ENCODE peak calls at places on chromosomes 1 and 21, in four cellular contexts. One of them, this sample, is unnamed.
A peak's percentile ranks its signal among the peaks of the same experiment; 100 is the strongest.

GRCh38 chr1:19257178-19257914 is 5.7 kb downstream of the MRTO4 start:
- DNase-seq in GM20000: no peak
- DNase-seq in bronchial epithelial cell: no peak
- DNase-seq in HFF-Myc: no peak
- DNase-seq in this sample: peak; percentile 18

GRCh38 chr1:53641481-53642214 is 97.3 kb downstream of the GLIS1 start:
- DNase-seq in HFF-Myc: no peak
- DNase-seq in bronchial epithelial cell: no peak
- DNase-seq in GM20000: no peak
- DNase-seq in this sample: no peak

GRCh38 chr1:102588536-102588935 is 519.8 kb downstream of the COL11A1 start:
- DNase-seq in GM20000: no peak
- DNase-seq in bronchial epithelial cell: peak; percentile 18
- DNase-seq in HFF-Myc: no peak
- DNase-seq in this sample: no peak

GRCh38 chr1:193569696-193570269 is 383.4 kb upstream of the B3GALT2 start:
- DNase-seq in GM20000: no peak
- DNase-seq in HFF-Myc: peak; percentile 11
- DNase-seq in bronchial epithelial cell: peak; percentile 14
- DNase-seq in this sample: no peak

GRCh38 chr1:112265946-112266345 is 130.1 kb upstream of the CTTNBP2NL start:
- DNase-seq in bronchial epithelial cell: no peak
- DNase-seq in HFF-Myc: no peak
- DNase-seq in GM20000: no peak
- DNase-seq in this sample: no peak

GRCh38 chr1:2274968-2275475 is 46.9 kb downstream of the SKI start:
- DNase-seq in GM20000: peak; percentile 70
- DNase-seq in HFF-Myc: no peak
- DNase-seq in bronchial epithelial cell: no peak
- DNase-seq in this sample: no peak

GRCh38 chr1:225923381-225923691 is 714 bp downstream of the PYCR2 start:
- DNase-seq in HFF-Myc: no peak
- DNase-seq in bronchial epithelial cell: no peak
- DNase-seq in GM20000: no peak
- DNase-seq in this sample: no peak

GRCh38 chr21:44449473-44450363 is 5.6 kb upstream of the LRRC3 start:
- DNase-seq in bronchial epithelial cell: no peak
- DNase-seq in GM20000: no peak
- DNase-seq in HFF-Myc: no peak
- DNase-seq in this sample: no peak

GRCh38 chr1:31955917-31956736 is 18.0 kb upstream of the PTP4A2 start:
- DNase-seq in HFF-Myc: peak; percentile 90
- DNase-seq in bronchial epithelial cell: peak; percentile 99
- DNase-seq in GM20000: peak; percentile 77
- DNase-seq in this sample: peak; percentile 80

GRCh38 chr1:98086156-98086555 is 165.3 kb upstream of the DPYD start:
- DNase-seq in HFF-Myc: no peak
- DNase-seq in GM20000: no peak
- DNase-seq in bronchial epithelial cell: peak; percentile 59
- DNase-seq in this sample: no peak

GRCh38 chr1:54051936-54052469 is 1.0 kb downstream of the TMEM59 start:
- DNase-seq in bronchial epithelial cell: peak; percentile 18
- DNase-seq in HFF-Myc: no peak
- DNase-seq in GM20000: no peak
- DNase-seq in this sample: no peak

GRCh38 chr1:222950892-222951291 is 136.1 kb downstream of the DISP1 start:
- DNase-seq in GM20000: no peak
- DNase-seq in HFF-Myc: no peak
- DNase-seq in bronchial epithelial cell: peak; percentile 96
- DNase-seq in this sample: no peak

GRCh38 chr1:14977338-14977931 is 176.1 kb upstream of the TMEM51 start:
- DNase-seq in bronchial epithelial cell: no peak
- DNase-seq in GM20000: no peak
- DNase-seq in HFF-Myc: no peak
- DNase-seq in this sample: no peak

GRCh38 chr1:117826551-117827078 is 102.8 kb downstream of the GDAP2 start:
- DNase-seq in bronchial epithelial cell: peak; percentile 94
- DNase-seq in HFF-Myc: peak; percentile 92
- DNase-seq in GM20000: no peak
- DNase-seq in this sample: no peak

GRCh38 chr1:22039594-22040347 is 12.7 kb upstream of the CDC42 start:
- DNase-seq in HFF-Myc: peak; percentile 74
- DNase-seq in GM20000: peak; percentile 80
- DNase-seq in bronchial epithelial cell: peak; percentile 73
- DNase-seq in this sample: peak; percentile 85

GRCh38 chr1:28577052-28577678 is 14.9 kb upstream of the RAB42 start:
- DNase-seq in bronchial epithelial cell: no peak
- DNase-seq in HFF-Myc: no peak
- DNase-seq in GM20000: no peak
- DNase-seq in this sample: no peak

GRCh38 chr1:228646717-228647522 is 88.4 kb upstream of the RHOU start:
- DNase-seq in bronchial epithelial cell: peak; percentile 57
- DNase-seq in HFF-Myc: peak; percentile 17
- DNase-seq in GM20000: peak; percentile 33
- DNase-seq in this sample: peak; percentile 33

GRCh38 chr1:161531986-161532875 is 7.9 kb downstream of the HSPA6 start:
- DNase-seq in GM20000: no peak
- DNase-seq in HFF-Myc: no peak
- DNase-seq in bronchial epithelial cell: no peak
- DNase-seq in this sample: no peak

GRCh38 chr1:181748013-181748412 is 264.7 kb downstream of the CACNA1E start:
- DNase-seq in GM20000: no peak
- DNase-seq in bronchial epithelial cell: no peak
- DNase-seq in HFF-Myc: no peak
- DNase-seq in this sample: no peak

GRCh38 chr1:30810416-30811105 is 53.0 kb upstream of the LAPTM5 start:
- DNase-seq in GM20000: no peak
- DNase-seq in HFF-Myc: no peak
- DNase-seq in bronchial epithelial cell: no peak
- DNase-seq in this sample: no peak

GRCh38 chr1:224582041-224582440 is 34.1 kb upstream of the CNIH3 start:
- DNase-seq in HFF-Myc: no peak
- DNase-seq in bronchial epithelial cell: no peak
- DNase-seq in GM20000: no peak
- DNase-seq in this sample: no peak

GRCh38 chr1:58067082-58067481 is 479.4 kb downstream of the OMA1 start:
- DNase-seq in HFF-Myc: no peak
- DNase-seq in GM20000: no peak
- DNase-seq in bronchial epithelial cell: no peak
- DNase-seq in this sample: no peak
- TF ChIP-seq CTCF in HFF-Myc: no peak
- TF ChIP-seq CTCF in GM20000: no peak
- TF ChIP-seq CTCF in bronchial epithelial cell: no peak
- TF ChIP-seq CTCF in this sample: no peak

DNA sequence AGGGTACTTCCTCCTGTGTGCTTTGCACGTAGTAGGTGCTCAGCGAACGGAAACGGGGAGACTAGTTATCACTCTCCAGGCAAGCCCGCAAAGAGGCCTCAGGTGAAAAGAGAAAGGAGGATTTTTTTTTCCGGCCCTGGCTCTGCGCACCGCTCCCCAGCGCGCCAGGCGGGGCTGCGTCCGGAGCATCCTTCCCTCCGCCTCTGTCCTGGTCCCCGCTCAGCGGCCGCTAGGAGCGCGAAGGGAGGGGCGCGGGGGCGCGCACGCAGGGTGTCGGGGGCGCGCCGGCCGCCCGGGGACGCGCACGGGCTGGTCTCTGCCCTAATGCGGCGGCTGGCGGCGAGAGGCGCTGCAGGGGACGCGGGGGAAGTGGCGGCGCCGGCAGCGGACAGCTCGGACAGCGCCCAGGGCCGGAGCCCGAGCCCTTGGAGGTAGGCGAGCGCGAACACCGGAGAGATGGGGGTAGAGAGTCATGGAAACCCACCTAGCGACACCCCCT is 42.3 kb upstream of the NFASC start:
- DNase-seq in bronchial epithelial cell: no peak
- DNase-seq in GM20000: peak; percentile 55
- DNase-seq in HFF-Myc: no peak
- DNase-seq in this sample: no peak
- TF ChIP-seq CTCF in bronchial epithelial cell: no peak
- TF ChIP-seq CTCF in GM20000: no peak
- TF ChIP-seq CTCF in HFF-Myc: no peak
- TF ChIP-seq CTCF in this sample: no peak

GRCh38 chr1:46450160-46450517 is 39.5 kb upstream of the DMBX1 start:
- DNase-seq in bronchial epithelial cell: no peak
- DNase-seq in GM20000: no peak
- DNase-seq in HFF-Myc: no peak
- DNase-seq in this sample: no peak
- TF ChIP-seq CTCF in bronchial epithelial cell: no peak
- TF ChIP-seq CTCF in GM20000: no peak
- TF ChIP-seq CTCF in HFF-Myc: no peak
- TF ChIP-seq CTCF in this sample: no peak

DNA sequence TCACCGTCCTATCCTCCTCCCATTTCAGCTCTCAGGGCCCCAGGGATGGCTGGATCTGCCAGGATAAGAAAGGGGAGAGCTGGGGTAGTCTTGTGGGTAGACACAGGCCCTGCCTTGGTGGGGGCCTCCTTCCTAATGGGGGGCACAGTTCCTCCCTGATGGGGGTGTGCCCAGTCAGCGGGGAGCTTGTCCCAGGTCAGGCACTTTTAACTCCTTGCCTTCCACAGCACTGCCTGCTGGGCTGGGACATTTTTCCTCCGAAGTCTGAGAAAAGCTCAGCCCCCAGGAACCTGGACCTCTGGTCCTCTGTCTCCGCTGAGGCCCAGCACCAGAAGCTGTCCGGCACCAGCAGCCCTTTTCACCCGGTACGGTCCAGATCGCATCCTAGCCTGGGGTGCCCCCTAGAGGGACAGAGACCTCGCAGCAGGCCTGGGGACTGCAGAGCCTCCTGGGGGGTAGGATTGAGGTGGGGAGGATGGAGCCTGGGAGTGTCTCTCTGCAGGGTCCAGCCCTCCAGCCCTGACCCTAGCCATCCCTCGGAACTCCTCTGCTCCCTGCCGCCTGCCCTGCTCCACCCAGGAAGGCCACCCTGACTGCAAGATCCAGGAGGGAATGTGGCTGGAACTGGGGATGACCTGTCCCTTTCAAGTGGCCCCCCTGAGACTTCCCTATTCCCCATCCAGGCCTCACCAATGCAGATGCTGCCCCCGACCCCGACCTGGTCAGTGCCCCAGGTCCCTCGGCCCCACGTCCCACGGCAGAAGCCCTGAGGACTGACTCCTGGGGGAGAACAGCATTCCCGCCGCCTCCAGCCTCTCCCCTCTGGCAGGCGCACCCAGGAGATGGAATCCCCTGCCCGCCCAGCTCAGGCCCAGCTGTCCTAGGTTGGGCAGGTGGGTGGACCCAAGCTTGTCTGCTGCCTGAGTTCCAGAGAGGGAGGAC is 12.0 kb downstream of the MIIP start:
- DNase-seq in bronchial epithelial cell: peak; percentile 18
- DNase-seq in HFF-Myc: no peak
- DNase-seq in GM20000: peak; percentile 70
- DNase-seq in this sample: peak; percentile 71
- TF ChIP-seq CTCF in bronchial epithelial cell: peak; percentile 52
- TF ChIP-seq CTCF in HFF-Myc: peak; percentile 73
- TF ChIP-seq CTCF in GM20000: peak; percentile 68
- TF ChIP-seq CTCF in this sample: peak; percentile 66

GRCh38 chr1:176745945-176746344 is 283.0 kb downstream of the PAPPA2 start:
- DNase-seq in HFF-Myc: no peak
- DNase-seq in GM20000: no peak
- DNase-seq in bronchial epithelial cell: no peak
- DNase-seq in this sample: no peak
- TF ChIP-seq CTCF in HFF-Myc: no peak
- TF ChIP-seq CTCF in GM20000: no peak
- TF ChIP-seq CTCF in bronchial epithelial cell: no peak
- TF ChIP-seq CTCF in this sample: no peak

GRCh38 chr1:202656057-202656456 is 54.2 kb downstream of the SYT2 start:
- DNase-seq in bronchial epithelial cell: no peak
- DNase-seq in HFF-Myc: no peak
- DNase-seq in GM20000: no peak
- DNase-seq in this sample: no peak
- TF ChIP-seq CTCF in bronchial epithelial cell: no peak
- TF ChIP-seq CTCF in HFF-Myc: peak; percentile 26
- TF ChIP-seq CTCF in GM20000: no peak
- TF ChIP-seq CTCF in this sample: peak; percentile 25

DNA sequence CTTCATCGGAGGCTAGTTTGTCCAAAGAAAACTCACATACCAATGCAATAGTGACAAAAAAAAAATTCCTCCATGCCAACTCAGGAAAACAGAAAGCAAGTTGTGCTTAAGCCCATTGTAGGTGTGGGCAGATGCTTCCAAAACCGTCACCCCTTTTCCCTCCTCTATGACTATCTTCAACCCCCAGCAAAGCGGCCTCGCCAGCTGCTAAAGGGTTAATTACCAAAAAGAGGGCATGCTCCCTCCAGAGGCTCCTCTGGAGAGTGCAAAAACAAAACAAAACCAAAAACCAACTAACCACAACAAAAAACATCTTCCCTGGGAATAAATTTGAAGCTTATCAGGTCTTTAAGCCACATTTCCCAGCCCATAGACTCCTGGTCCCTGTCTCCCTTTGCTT is 1.2 kb downstream of the LMOD1 start:
- DNase-seq in GM20000: no peak
- DNase-seq in HFF-Myc: no peak
- DNase-seq in bronchial epithelial cell: no peak
- DNase-seq in this sample: no peak
- TF ChIP-seq CTCF in GM20000: no peak
- TF ChIP-seq CTCF in HFF-Myc: peak; percentile 37
- TF ChIP-seq CTCF in bronchial epithelial cell: peak; percentile 25
- TF ChIP-seq CTCF in this sample: no peak

DNA sequence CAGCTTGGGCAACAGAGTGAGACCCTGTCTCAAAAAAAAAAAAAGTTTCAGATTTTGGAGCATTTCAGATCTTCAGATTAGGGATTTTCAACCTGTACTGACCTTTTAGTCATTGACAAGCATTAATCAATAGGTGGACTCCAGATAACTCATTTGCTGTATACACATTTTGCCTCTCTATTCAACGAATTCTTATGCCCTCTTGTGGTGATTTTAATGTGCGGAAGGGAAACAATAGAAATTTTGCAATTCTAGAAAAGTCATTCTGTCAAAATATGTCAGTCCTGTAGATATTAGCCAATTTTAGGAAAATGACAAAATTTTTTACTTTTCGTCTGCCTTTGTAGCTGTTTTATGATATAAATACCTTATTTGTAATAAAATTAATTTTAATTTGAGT is 11.6 kb upstream of the OR2G2 start:
- DNase-seq in GM20000: peak; percentile 32
- DNase-seq in bronchial epithelial cell: peak; percentile 1
- DNase-seq in HFF-Myc: no peak
- DNase-seq in this sample: peak; percentile 15
- TF ChIP-seq CTCF in GM20000: peak; percentile 35
- TF ChIP-seq CTCF in bronchial epithelial cell: peak; percentile 2
- TF ChIP-seq CTCF in HFF-Myc: no peak
- TF ChIP-seq CTCF in this sample: peak; percentile 42

GRCh38 chr1:35544976-35545375 is 12.2 kb downstream of the KIAA0319L start:
- DNase-seq in GM20000: peak; percentile 58
- DNase-seq in HFF-Myc: no peak
- DNase-seq in bronchial epithelial cell: no peak
- DNase-seq in this sample: peak; percentile 54
- TF ChIP-seq CTCF in GM20000: peak; percentile 59
- TF ChIP-seq CTCF in HFF-Myc: peak; percentile 10
- TF ChIP-seq CTCF in bronchial epithelial cell: no peak
- TF ChIP-seq CTCF in this sample: peak; percentile 53